ENCODE peak calls at places on chromosomes 11 and 22, in seven cellular contexts. O, D, W, P, B, Y and Z are unnamed samples.

GRCh38 chr11:85088286-85088685 is 538.9 kb downstream of the DLG2 start:
- DNase-seq in D (no peak), W (no peak), P (peak; percentile 20), O (no peak), B (no peak), Y (no peak), Z (peak; percentile 30)

GRCh38 chr11:116866774-116867455 is 29.5 kb upstream of the APOA1 start:
- DNase-seq in W (no peak), O (no peak), Y (no peak), B (no peak), D (no peak), P (no peak), Z (peak; percentile 54)

GRCh38 chr11:121892131-121892681 is 223.8 kb downstream of the BLID start:
- DNase-seq in W (peak; percentile 3), P (peak; percentile 86), O (no peak), Y (peak; percentile 34), D (no peak), B (no peak), Z (peak; percentile 73)

GRCh38 chr11:65275906-65276305 is 14.1 kb downstream of the POLA2 start:
- DNase-seq in W (no peak), O (no peak), D (no peak), P (no peak), B (no peak), Y (no peak), Z (no peak)

GRCh38 chr11:112128483-112129121 is 35.3 kb downstream of the IL18 start:
- DNase-seq in Y (peak; percentile 82), P (peak; percentile 75), B (no peak), D (peak; percentile 89), O (peak; percentile 82), W (no peak), Z (peak; percentile 92)

GRCh38 chr22:48745842-48746788 is 1081.6 kb downstream of the BRD1 start:
- DNase-seq in D (no peak), Y (peak; percentile 5), P (no peak), W (no peak), O (no peak), B (peak; percentile 0), Z (no peak)

GRCh38 chr11:11998091-11998781 is 10.2 kb downstream of the DKK3 start:
- DNase-seq in B (no peak), W (no peak), Y (peak; percentile 91), P (peak; percentile 92), D (no peak), O (no peak), Z (peak; percentile 91)

GRCh38 chr22:50708996-50709395 is 29.0 kb upstream of the ACR start:
- DNase-seq in O (no peak), B (no peak), Y (no peak), P (no peak), D (no peak), W (no peak), Z (no peak)

GRCh38 chr11:46099973-46100335 is 21.3 kb downstream of the PHF21A start:
- DNase-seq in D (no peak), O (no peak), P (peak; percentile 52), W (no peak), B (no peak), Y (no peak), Z (no peak)

GRCh38 chr11:69008774-69009440 is 4.1 kb downstream of the MRGPRF start:
- DNase-seq in W (no peak), B (no peak), P (peak; percentile 98), O (peak; percentile 34), D (no peak), Y (peak; percentile 96), Z (peak; percentile 99)

GRCh38 chr11:19767691-19768151 is 55.1 kb downstream of the NAV2 start:
- DNase-seq in B (no peak), P (no peak), Y (no peak), W (no peak), D (no peak), O (no peak), Z (no peak)

GRCh38 chr11:17343907-17344306 is 7.7 kb upstream of the NCR3LG1 start:
- DNase-seq in W (no peak), B (no peak), P (peak; percentile 83), O (no peak), D (no peak), Y (peak; percentile 71), Z (peak; percentile 93)

GRCh38 chr22:10741210-10741609 is 4786.8 kb upstream of the OR11H1 start:
- DNase-seq in B (no peak), P (no peak), D (no peak), W (no peak), O (no peak), Y (peak; percentile 45), Z (no peak)

GRCh38 chr11:62497132-62497915 is 49.3 kb downstream of the AHNAK start:
- DNase-seq in P (peak; percentile 52), O (peak; percentile 77), B (no peak), D (no peak), Y (peak; percentile 55), W (peak; percentile 74), Z (no peak)

GRCh38 chr11:109514313-109515018 is 92.5 kb downstream of the C11orf87 start:
- DNase-seq in B (no peak), W (no peak), P (no peak), O (no peak), Y (no peak), D (no peak), Z (no peak)

GRCh38 chr11:109249597-109249996 is 172.4 kb upstream of the C11orf87 start:
- DNase-seq in W (no peak), P (no peak), Y (no peak), D (no peak), B (no peak), O (no peak), Z (no peak)

GRCh38 chr11:67302571-67303131 is 679 bp upstream of the SSH3 start:
- DNase-seq in P (peak; percentile 70), B (no peak), W (peak; percentile 78), O (peak; percentile 79), D (no peak), Y (peak; percentile 32), Z (peak; percentile 44)